ENCODE peak calls at places on chromosomes 1 and 21, in seven cellular contexts. L, B, A, J, T, C and U are unnamed samples.

GRCh38 chr1:7207875-7208646 is 422.8 kb downstream of the CAMTA1 start:
- DNase-seq in L (peak), C (peak), T (peak), A (peak), J (peak), B (peak), U (peak)

GRCh38 chr1:23776198-23776597 is 2.0 kb upstream of the PITHD1 start:
- DNase-seq in A (no peak), T (no peak), J (no peak), L (no peak), B (no peak), C (no peak), U (no peak)

GRCh38 chr1:63010898-63011660 is 227.1 kb downstream of the ATG4C start:
- DNase-seq in L (no peak), B (peak), J (no peak), T (no peak), C (no peak), A (no peak), U (no peak)

GRCh38 chr21:42340187-42340586 is 10.6 kb downstream of the TFF2 start:
- DNase-seq in T (no peak), B (no peak), C (no peak), J (no peak), A (no peak), L (no peak), U (no peak)

GRCh38 chr1:211698161-211699026 is 23.0 kb upstream of the NEK2 start:
- DNase-seq in B (peak), C (peak), L (peak), T (peak), J (peak), A (peak), U (peak)

GRCh38 chr1:47332779-47333577 is 612 bp upstream of the CMPK1 start:
- DNase-seq in L (no peak), J (peak), B (no peak), A (no peak), T (no peak), C (no peak), U (peak)

GRCh38 chr1:221611930-221612777 is 129.7 kb downstream of the DUSP10 start:
- DNase-seq in T (peak), C (no peak), B (peak), A (no peak), L (peak), J (peak), U (peak)

GRCh38 chr1:201676061-201676644 is 137.2 kb downstream of the NAV1 start:
- DNase-seq in C (no peak), L (no peak), J (peak), B (peak), T (no peak), A (peak), U (peak)

GRCh38 chr1:220089650-220090556 is at the start of gene BPNT1:
- DNase-seq in B (peak), T (peak), A (peak), C (peak), L (peak), J (peak), U (peak)

GRCh38 chr1:224499204-224499603 is 64.6 kb upstream of the WDR26 start:
- DNase-seq in C (no peak), L (no peak), B (peak), T (peak), J (peak), A (no peak), U (peak)

GRCh38 chr1:20188455-20188817 is 2.1 kb upstream of the PLA2G2C start:
- DNase-seq in L (no peak), B (no peak), C (no peak), A (no peak), T (no peak), J (no peak), U (no peak)

GRCh38 chr1:205313681-205314308 is 7.8 kb downstream of the NUAK2 start:
- DNase-seq in L (no peak), A (peak), T (no peak), B (peak), J (peak), C (peak), U (no peak)
- H3K4me3 ChIP-seq in L (no peak), A (peak), T (no peak), B (no peak), J (no peak), C (peak), U (no peak)

GRCh38 chr1:179823693-179824092 is 53.9 kb downstream of the TOR1AIP2 start:
- DNase-seq in L (no peak), B (no peak), T (no peak), C (no peak), J (no peak), A (no peak), U (no peak)
- H3K4me2 ChIP-seq in L (no peak), B (no peak), T (no peak), C (no peak), J (no peak), A (no peak), U (no peak)

DNA sequence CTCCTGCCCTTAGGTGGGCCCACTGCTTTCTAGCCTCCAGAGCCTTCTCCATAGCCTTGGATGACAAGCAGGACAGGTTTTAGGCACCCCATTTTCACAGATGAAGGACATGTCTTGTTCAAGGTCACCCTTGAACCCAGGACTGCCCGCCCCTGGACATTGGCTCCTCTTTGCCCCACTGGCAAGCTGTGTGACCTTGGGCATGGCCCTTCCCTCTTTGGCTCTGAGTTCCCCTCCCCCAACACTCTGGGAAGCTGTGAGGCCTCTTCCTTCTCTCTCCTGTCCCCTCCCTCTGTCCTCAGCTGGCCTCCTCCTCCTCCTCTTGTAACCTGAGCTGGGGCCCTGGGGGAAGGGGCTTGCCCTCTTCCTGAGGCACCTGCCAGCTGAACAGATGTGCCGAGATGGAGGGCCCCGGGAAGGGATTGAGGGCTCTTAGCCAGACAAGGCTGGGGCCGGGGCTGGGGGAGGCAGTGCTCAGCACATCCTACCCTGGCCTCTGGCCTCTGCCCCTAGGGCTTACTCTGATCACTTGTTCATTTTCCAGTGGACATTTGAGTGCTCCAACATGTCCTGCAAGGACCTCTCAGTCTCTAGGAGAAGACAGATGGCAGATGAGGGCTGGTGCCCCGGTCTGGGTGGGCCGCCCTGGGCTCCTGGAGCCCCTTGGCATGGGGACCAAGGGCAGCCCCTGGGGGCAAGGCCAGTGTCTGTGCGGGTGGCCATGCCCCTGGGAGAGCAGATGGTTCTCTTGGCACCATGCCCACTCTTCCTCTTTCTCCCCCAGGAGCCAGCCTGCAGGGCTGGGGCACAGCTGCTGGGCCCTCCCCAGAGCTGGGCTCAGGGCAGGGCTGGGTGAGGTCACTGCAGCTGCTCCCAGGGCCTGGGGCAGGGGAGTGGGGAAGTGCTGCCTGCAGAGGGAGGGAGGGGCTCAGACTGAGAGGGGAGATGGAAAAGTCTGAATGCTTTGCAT is 10.7 kb downstream of the FOXO6 start:
- DNase-seq in T (no peak), L (peak), J (no peak), C (no peak), B (no peak), A (peak), U (no peak)
- H3K4me3 ChIP-seq in T (no peak), L (no peak), J (no peak), C (no peak), B (no peak), A (peak), U (no peak)

GRCh38 chr1:214337015-214337414 is 56.1 kb downstream of the SMYD2 start:
- DNase-seq in B (no peak), J (no peak), A (no peak), T (no peak), L (no peak), C (no peak), U (no peak)
- H3K4me2 ChIP-seq in B (no peak), J (no peak), A (no peak), T (no peak), L (no peak), C (no peak), U (no peak)